ENCODE peak calls at places on chromosomes 1 and 21, in four cellular contexts. X, Z, W and U are unnamed samples.

GRCh38 chr1:183635112-183635605 is 424 bp downstream of the ARPC5 start:
- DNase-seq in X (no peak), Z (peak; percentile 77), W (peak; percentile 85), U (peak; percentile 9)

GRCh38 chr1:85148524-85149250 is 52.1 kb downstream of the SYDE2 start:
- DNase-seq in W (no peak), X (peak; percentile 24), Z (no peak), U (no peak)

GRCh38 chr1:192109576-192109975 is 48.7 kb upstream of the RGS18 start:
- DNase-seq in X (no peak), Z (no peak), W (no peak), U (no peak)

GRCh38 chr1:27536767-27537166 is 46.8 kb upstream of the WASF2 start:
- DNase-seq in W (no peak), X (no peak), Z (peak; percentile 87), U (no peak)

GRCh38 chr1:233355841-233356704 is 28.5 kb downstream of the MAP3K21 start:
- DNase-seq in W (no peak), Z (no peak), X (no peak), U (no peak)

GRCh38 chr1:62407398-62408009 is 29.3 kb upstream of the USP1 start:
- DNase-seq in Z (no peak), W (no peak), X (no peak), U (peak; percentile 30)

GRCh38 chr21:38355992-38356781 is 99.4 kb downstream of the KCNJ15 start:
- DNase-seq in Z (peak; percentile 89), X (no peak), W (peak; percentile 91), U (peak; percentile 71)

GRCh38 chr1:29859126-29859525 is 622.8 kb downstream of the PTPRU start:
- DNase-seq in X (no peak), W (no peak), Z (no peak), U (no peak)

GRCh38 chr21:38538353-38538752 is 40.1 kb upstream of the ERG start:
- DNase-seq in W (no peak), X (no peak), Z (no peak), U (no peak)

DNA sequence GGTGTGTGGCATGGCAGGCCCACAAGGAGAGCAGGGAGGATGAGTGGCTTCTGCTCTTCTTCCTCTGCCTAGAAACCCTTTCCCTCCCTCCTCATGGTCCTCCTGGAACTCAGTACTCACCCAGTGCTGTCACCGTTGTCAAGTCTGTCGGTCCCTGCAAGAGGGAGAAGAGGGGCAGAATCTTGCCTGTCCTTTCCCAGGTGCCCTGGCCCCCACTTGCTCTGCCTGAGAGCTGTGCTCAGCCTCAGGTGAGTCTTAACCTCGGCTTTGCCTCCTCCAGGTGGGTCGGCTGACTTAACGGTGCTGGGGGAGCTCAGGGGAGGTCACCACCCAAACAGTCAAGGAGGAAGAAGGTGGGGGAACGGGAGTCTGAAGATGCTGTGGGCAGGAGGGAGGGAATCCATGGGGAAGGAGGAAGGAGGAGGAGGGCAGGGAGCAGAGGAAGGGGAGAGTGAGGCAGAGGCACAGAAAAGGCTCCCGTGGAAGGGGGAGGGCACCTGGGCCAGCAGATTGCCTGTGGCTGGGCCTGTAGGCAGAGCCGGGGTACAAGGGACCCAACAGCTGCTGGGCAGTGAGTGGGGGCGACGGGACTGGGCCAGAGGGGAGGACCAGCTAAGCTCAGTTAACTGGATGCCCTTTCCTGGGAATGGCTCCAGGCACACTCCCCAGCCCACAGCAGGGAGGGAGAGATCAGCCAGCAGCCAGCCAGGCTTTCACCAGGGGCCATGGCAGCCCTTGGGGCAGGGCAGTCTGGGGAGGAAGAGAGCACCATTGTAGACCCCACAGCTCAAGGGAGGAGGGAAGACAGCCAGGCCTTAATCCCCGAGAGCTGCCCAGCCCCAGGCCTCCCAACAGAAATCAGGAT is 26.3 kb downstream of the CTNNBIP1 start:
- DNase-seq in Z (no peak), X (no peak), W (no peak), U (no peak)
- H3K4me3 ChIP-seq in Z (no peak overlapping the region), X (no peak overlapping the region), W (no peak overlapping the region), U (no peak overlapping the region)

GRCh38 chr1:7578206-7578605 is 192.9 kb upstream of the VAMP3 start:
- DNase-seq in Z (peak; percentile 47), W (peak; percentile 54), X (no peak), U (no peak)
- H3K27me3 ChIP-seq in Z (peaks cover 19% of the 10 kb centered on the region), W (no peaks in the 10 kb centered on the region), X (no peaks in the 10 kb centered on the region), U (no peaks in the 10 kb centered on the region)

DNA sequence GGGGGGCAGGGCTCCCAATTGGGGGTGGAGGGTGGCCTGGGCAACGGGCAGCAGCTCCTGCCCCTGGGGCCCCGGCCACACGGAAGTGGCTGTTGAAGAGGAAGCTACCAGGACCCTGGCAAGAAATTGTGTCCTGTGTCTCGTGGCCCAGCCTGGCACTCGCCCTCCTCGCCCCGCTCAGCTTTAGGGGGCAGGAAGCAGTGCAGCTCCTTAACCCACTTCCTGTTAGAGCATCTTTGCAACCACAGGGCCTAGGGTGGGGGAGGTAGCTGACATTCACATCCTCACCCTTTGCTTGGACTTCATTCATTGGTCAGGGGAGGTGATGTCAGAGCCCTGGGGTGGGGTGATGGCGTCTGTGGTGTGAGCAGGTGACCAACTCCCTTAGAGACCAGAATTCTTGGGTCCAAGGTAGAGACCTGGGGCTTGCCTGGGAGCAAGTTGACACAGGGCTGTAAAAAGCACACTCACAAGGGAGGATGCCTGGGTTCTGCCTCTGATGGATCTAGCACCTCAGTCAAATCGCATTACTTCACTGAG is at the start of gene ARHGAP30:
- DNase-seq in X (no peak), W (peak; percentile 90), Z (peak; percentile 80), U (peak; percentile 76)
- H3K4me3 ChIP-seq in X (no peak within 1 kb of the TSS), W (peak within 1 kb of the TSS; percentile 54), Z (peak within 1 kb of the TSS; percentile 38), U (peak within 1 kb of the TSS; percentile 95)

GRCh38 chr21:31731802-31732537 is at the start of gene SCAF4:
- DNase-seq in X (peak; percentile 29), W (peak; percentile 96), Z (peak; percentile 94), U (peak; percentile 66)

GRCh38 chr21:31728952-31729351 is 3.0 kb downstream of the SCAF4 start:
- DNase-seq in Z (no peak), X (no peak), W (no peak), U (no peak)

GRCh38 chr21:31729622-31730343 is 2.1 kb downstream of the SCAF4 start:
- DNase-seq in W (no peak), X (no peak), Z (no peak), U (no peak)

GRCh38 chr21:31731112-31731801 is 661 bp downstream of the SCAF4 start:
- DNase-seq in Z (peak; percentile 74), X (no peak), W (peak; percentile 79), U (peak; percentile 55)

DNA sequence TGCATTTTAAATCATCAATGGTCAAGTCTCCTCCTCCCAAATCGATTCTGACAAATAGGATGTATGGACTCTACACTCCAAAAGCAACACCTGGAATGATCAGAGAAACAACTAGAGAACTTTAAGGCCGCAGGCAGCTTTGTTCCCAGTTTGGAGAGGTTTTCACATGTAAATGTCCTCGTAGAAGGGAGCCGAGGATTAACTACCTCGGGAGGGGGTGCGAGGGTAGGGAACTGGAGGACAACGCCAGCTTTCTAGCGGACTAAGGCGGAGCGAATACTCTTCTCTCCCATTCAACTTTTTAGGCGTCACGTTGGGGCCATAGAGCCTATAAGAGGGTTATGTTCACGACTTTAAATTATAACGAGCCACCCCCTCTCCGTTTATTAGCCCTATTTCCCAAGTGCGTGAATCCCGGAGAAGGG is 1.2 kb downstream of the SCAF4 start:
- DNase-seq in X (no peak), W (no peak), Z (no peak), U (peak; percentile 5)
- H3K27me3 ChIP-seq in X (no peaks in the 10 kb centered on the region), W (no peaks in the 10 kb centered on the region), Z (no peaks in the 10 kb centered on the region), U (no peaks in the 10 kb centered on the region)

DNA sequence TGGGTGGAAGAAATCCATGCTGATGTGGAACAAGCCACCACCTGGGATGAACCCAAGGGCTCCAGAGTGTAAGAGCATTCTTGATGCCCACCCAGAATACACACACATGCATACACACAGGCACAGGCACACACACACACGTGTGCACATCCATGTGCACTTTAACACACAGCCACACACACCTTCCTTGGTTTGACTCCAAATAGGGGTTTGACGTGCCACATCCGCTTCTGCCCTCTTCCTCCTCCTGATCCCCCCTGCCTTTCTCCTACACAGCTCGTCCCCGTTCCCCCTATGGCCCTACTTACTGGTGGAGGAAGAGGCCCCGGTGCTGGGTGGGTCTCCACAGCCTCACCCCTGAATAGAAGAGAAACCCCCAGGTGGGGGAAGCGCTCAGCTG is 16.0 kb downstream of the SPATA21 start:
- DNase-seq in X (no peak), W (no peak), Z (no peak), U (no peak)
- H3K4me3 ChIP-seq in X (no peak overlapping the region), W (no peak overlapping the region), Z (no peak overlapping the region), U (peak overlapping the region; percentile 36)

GRCh38 chr1:38820860-38821259 is 38.7 kb downstream of the RRAGC start:
- DNase-seq in Z (no peak), W (no peak), X (no peak), U (no peak)
- H3K27me3 ChIP-seq in Z (peaks cover 60% of the 10 kb centered on the region), W (peaks cover 40% of the 10 kb centered on the region), X (peaks cover 44% of the 10 kb centered on the region), U (peaks cover 8% of the 10 kb centered on the region)

GRCh38 chr1:223707270-223708000 is 4.9 kb upstream of the CAPN2 start:
- DNase-seq in W (peak; percentile 76), Z (peak; percentile 90), X (peak; percentile 97), U (no peak)

GRCh38 chr1:223706077-223706988 is 6.0 kb upstream of the CAPN2 start:
- DNase-seq in Z (no peak), X (no peak), W (no peak), U (no peak)

GRCh38 chr1:223703668-223704013 is 8.7 kb upstream of the CAPN2 start:
- DNase-seq in W (no peak), X (no peak), Z (no peak), U (no peak)

GRCh38 chr1:223702735-223703667 is 9.3 kb upstream of the CAPN2 start:
- DNase-seq in Z (no peak), X (no peak), W (no peak), U (no peak)

DNA sequence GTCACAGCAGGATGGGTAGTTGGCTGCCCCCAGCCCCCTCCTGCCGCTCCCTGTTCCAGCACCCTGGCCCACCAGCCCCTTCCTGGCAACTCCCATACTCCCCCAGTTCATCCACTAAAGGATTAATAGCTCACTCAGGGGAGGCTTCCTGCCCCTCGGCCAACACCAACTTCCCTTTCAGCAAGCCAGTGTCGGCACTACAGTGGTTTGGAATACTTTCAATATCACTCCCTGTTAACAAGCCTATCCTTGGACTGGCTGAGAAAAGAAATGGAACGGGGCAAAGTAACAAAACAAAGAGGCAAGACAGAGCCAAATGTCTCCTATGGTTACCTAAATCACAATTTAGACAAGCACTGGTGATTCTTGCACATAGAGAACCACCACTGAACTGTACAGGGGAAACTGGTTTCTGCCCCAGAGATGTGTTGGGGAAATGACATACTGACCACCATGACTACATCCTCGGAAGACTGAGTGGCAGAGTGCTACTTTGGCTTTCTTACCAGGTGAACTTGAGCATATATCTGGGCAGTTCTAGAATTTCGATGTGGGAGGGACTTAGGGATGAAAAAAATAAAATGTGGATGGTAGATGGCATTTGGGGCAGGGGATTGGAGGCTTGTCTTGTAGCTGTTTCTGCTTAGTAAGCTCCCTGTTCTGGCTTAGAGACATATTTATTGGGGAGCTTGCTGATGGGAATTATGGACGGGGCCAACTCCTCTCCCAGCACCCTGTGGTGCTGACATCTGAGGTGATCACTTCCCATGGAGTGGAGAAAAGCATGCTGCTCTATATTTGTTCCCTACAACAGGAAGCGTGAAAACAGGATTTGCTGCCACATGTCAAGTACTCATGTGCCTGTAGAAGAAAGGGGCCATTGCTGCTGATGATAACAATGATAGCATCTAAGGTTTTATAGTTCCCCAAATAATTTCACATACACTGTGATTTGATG is 7.1 kb upstream of the CAPN2 start:
- DNase-seq in X (no peak), W (no peak), Z (no peak), U (no peak)
- H3K4me3 ChIP-seq in X (no peak overlapping the region), W (no peak overlapping the region), Z (no peak overlapping the region), U (no peak overlapping the region)